ENCODE peak calls at places on chromosomes 11 and 22, in eight cellular contexts. One of them, this sample, is unnamed.

GRCh38 chr11:12075822-12076821 is 34.3 kb upstream of the MICAL2 start:
- DNase-seq in LNCaP clone FGC: no peak
- DNase-seq in GM12865: no peak
- DNase-seq in hepatic stellate cell: peak; percentile 88
- DNase-seq in epithelial cell of esophagus: peak; percentile 97
- DNase-seq in heart left ventricle: no peak
- DNase-seq in AG10803: peak; percentile 100
- DNase-seq in activated T-helper 1 cell treated with anti-CD3 and anti-CD28 coated beads, Interleukin-12 subunit alpha, Interleukin-12 subunit beta, Interleukin-2, Interleukin-4 antibody, amounts not matched to agents 30 ng/mL and 10 ng/mL and 1 ng/mL, durations not matched to agents 14 hours and 24 hours and 36 hours: no peak
- DNase-seq in this sample: no peak

GRCh38 chr22:26671317-26672059 is 14.1 kb downstream of the MIAT start:
- DNase-seq in LNCaP clone FGC: no peak
- DNase-seq in epithelial cell of esophagus: peak; percentile 89
- DNase-seq in AG10803: no peak
- DNase-seq in GM12865: peak; percentile 86
- DNase-seq in activated T-helper 1 cell treated with anti-CD3 and anti-CD28 coated beads, Interleukin-12 subunit alpha, Interleukin-12 subunit beta, Interleukin-2, Interleukin-4 antibody, amounts not matched to agents 30 ng/mL and 10 ng/mL and 1 ng/mL, durations not matched to agents 14 hours and 24 hours and 36 hours: peak; percentile 47
- DNase-seq in heart left ventricle: peak; percentile 43
- DNase-seq in hepatic stellate cell: no peak
- DNase-seq in this sample: no peak

GRCh38 chr22:35318346-35319215 is 18.9 kb downstream of the TOM1 start:
- DNase-seq in epithelial cell of esophagus: no peak
- DNase-seq in activated T-helper 1 cell treated with anti-CD3 and anti-CD28 coated beads, Interleukin-12 subunit alpha, Interleukin-12 subunit beta, Interleukin-2, Interleukin-4 antibody, amounts not matched to agents 30 ng/mL and 10 ng/mL and 1 ng/mL, durations not matched to agents 14 hours and 24 hours and 36 hours: no peak
- DNase-seq in LNCaP clone FGC: no peak
- DNase-seq in heart left ventricle: no peak
- DNase-seq in GM12865: no peak
- DNase-seq in AG10803: no peak
- DNase-seq in hepatic stellate cell: no peak
- DNase-seq in this sample: no peak

GRCh38 chr11:46322759-46323158 is 24.5 kb upstream of the DGKZ start:
- DNase-seq in AG10803: peak; percentile 46
- DNase-seq in hepatic stellate cell: no peak
- DNase-seq in GM12865: no peak
- DNase-seq in epithelial cell of esophagus: no peak
- DNase-seq in LNCaP clone FGC: no peak
- DNase-seq in heart left ventricle: no peak
- DNase-seq in activated T-helper 1 cell treated with anti-CD3 and anti-CD28 coated beads, Interleukin-12 subunit alpha, Interleukin-12 subunit beta, Interleukin-2, Interleukin-4 antibody, amounts not matched to agents 30 ng/mL and 10 ng/mL and 1 ng/mL, durations not matched to agents 14 hours and 24 hours and 36 hours: no peak
- DNase-seq in this sample: no peak

GRCh38 chr22:47105085-47105484 is 342.6 kb downstream of the TBC1D22A start:
- DNase-seq in LNCaP clone FGC: no peak
- DNase-seq in AG10803: no peak
- DNase-seq in activated T-helper 1 cell treated with anti-CD3 and anti-CD28 coated beads, Interleukin-12 subunit alpha, Interleukin-12 subunit beta, Interleukin-2, Interleukin-4 antibody, amounts not matched to agents 30 ng/mL and 10 ng/mL and 1 ng/mL, durations not matched to agents 14 hours and 24 hours and 36 hours: no peak
- DNase-seq in epithelial cell of esophagus: no peak
- DNase-seq in heart left ventricle: no peak
- DNase-seq in GM12865: peak; percentile 46
- DNase-seq in hepatic stellate cell: no peak
- DNase-seq in this sample: no peak

GRCh38 chr22:46382524-46382923 is 47.0 kb downstream of the TRMU start:
- DNase-seq in heart left ventricle: no peak
- DNase-seq in activated T-helper 1 cell treated with anti-CD3 and anti-CD28 coated beads, Interleukin-12 subunit alpha, Interleukin-12 subunit beta, Interleukin-2, Interleukin-4 antibody, amounts not matched to agents 30 ng/mL and 10 ng/mL and 1 ng/mL, durations not matched to agents 14 hours and 24 hours and 36 hours: no peak
- DNase-seq in LNCaP clone FGC: no peak
- DNase-seq in AG10803: no peak
- DNase-seq in epithelial cell of esophagus: no peak
- DNase-seq in GM12865: no peak
- DNase-seq in hepatic stellate cell: no peak
- DNase-seq in this sample: no peak

GRCh38 chr11:17063171-17064002 is 14.1 kb downstream of the RPS13 start:
- DNase-seq in epithelial cell of esophagus: peak; percentile 62
- DNase-seq in heart left ventricle: peak; percentile 57
- DNase-seq in activated T-helper 1 cell treated with anti-CD3 and anti-CD28 coated beads, Interleukin-12 subunit alpha, Interleukin-12 subunit beta, Interleukin-2, Interleukin-4 antibody, amounts not matched to agents 30 ng/mL and 10 ng/mL and 1 ng/mL, durations not matched to agents 14 hours and 24 hours and 36 hours: peak; percentile 27
- DNase-seq in GM12865: peak; percentile 70
- DNase-seq in AG10803: peak; percentile 35
- DNase-seq in LNCaP clone FGC: no peak
- DNase-seq in hepatic stellate cell: peak; percentile 58
- DNase-seq in this sample: peak; percentile 36

GRCh38 chr11:131372243-131372930 is 2.0 kb downstream of the NTM start:
- DNase-seq in activated T-helper 1 cell treated with anti-CD3 and anti-CD28 coated beads, Interleukin-12 subunit alpha, Interleukin-12 subunit beta, Interleukin-2, Interleukin-4 antibody, amounts not matched to agents 30 ng/mL and 10 ng/mL and 1 ng/mL, durations not matched to agents 14 hours and 24 hours and 36 hours: no peak
- DNase-seq in AG10803: no peak
- DNase-seq in heart left ventricle: no peak
- DNase-seq in hepatic stellate cell: no peak
- DNase-seq in epithelial cell of esophagus: no peak
- DNase-seq in LNCaP clone FGC: no peak
- DNase-seq in GM12865: no peak
- DNase-seq in this sample: no peak

GRCh38 chr22:38110008-38110862 is at the start of gene BAIAP2L2:
- DNase-seq in GM12865: no peak
- DNase-seq in heart left ventricle: no peak
- DNase-seq in activated T-helper 1 cell treated with anti-CD3 and anti-CD28 coated beads, Interleukin-12 subunit alpha, Interleukin-12 subunit beta, Interleukin-2, Interleukin-4 antibody, amounts not matched to agents 30 ng/mL and 10 ng/mL and 1 ng/mL, durations not matched to agents 14 hours and 24 hours and 36 hours: no peak
- DNase-seq in epithelial cell of esophagus: peak; percentile 45
- DNase-seq in AG10803: no peak
- DNase-seq in LNCaP clone FGC: no peak
- DNase-seq in hepatic stellate cell: no peak
- DNase-seq in this sample: no peak

GRCh38 chr11:12285106-12285505 is 92.3 kb upstream of the PARVA start:
- DNase-seq in epithelial cell of esophagus: peak; percentile 83
- DNase-seq in heart left ventricle: no peak
- DNase-seq in AG10803: peak; percentile 96
- DNase-seq in LNCaP clone FGC: no peak
- DNase-seq in hepatic stellate cell: peak; percentile 35
- DNase-seq in activated T-helper 1 cell treated with anti-CD3 and anti-CD28 coated beads, Interleukin-12 subunit alpha, Interleukin-12 subunit beta, Interleukin-2, Interleukin-4 antibody, amounts not matched to agents 30 ng/mL and 10 ng/mL and 1 ng/mL, durations not matched to agents 14 hours and 24 hours and 36 hours: no peak
- DNase-seq in GM12865: no peak
- DNase-seq in this sample: peak; percentile 69

GRCh38 chr22:39311592-39312400 is 7.6 kb downstream of the RPL3 start:
- DNase-seq in LNCaP clone FGC: no peak
- DNase-seq in GM12865: peak; percentile 53
- DNase-seq in AG10803: no peak
- DNase-seq in heart left ventricle: no peak
- DNase-seq in epithelial cell of esophagus: peak; percentile 37
- DNase-seq in hepatic stellate cell: no peak
- DNase-seq in activated T-helper 1 cell treated with anti-CD3 and anti-CD28 coated beads, Interleukin-12 subunit alpha, Interleukin-12 subunit beta, Interleukin-2, Interleukin-4 antibody, amounts not matched to agents 30 ng/mL and 10 ng/mL and 1 ng/mL, durations not matched to agents 14 hours and 24 hours and 36 hours: no peak
- DNase-seq in this sample: no peak

GRCh38 chr11:120243221-120243620 is 3.3 kb downstream of the POU2F3 start:
- DNase-seq in activated T-helper 1 cell treated with anti-CD3 and anti-CD28 coated beads, Interleukin-12 subunit alpha, Interleukin-12 subunit beta, Interleukin-2, Interleukin-4 antibody, amounts not matched to agents 30 ng/mL and 10 ng/mL and 1 ng/mL, durations not matched to agents 14 hours and 24 hours and 36 hours: no peak
- DNase-seq in AG10803: no peak
- DNase-seq in epithelial cell of esophagus: no peak
- DNase-seq in LNCaP clone FGC: no peak
- DNase-seq in hepatic stellate cell: no peak
- DNase-seq in GM12865: no peak
- DNase-seq in heart left ventricle: no peak
- DNase-seq in this sample: no peak

GRCh38 chr11:18321622-18321990 is 334 bp downstream of the HPS5 start:
- DNase-seq in activated T-helper 1 cell treated with anti-CD3 and anti-CD28 coated beads, Interleukin-12 subunit alpha, Interleukin-12 subunit beta, Interleukin-2, Interleukin-4 antibody, amounts not matched to agents 30 ng/mL and 10 ng/mL and 1 ng/mL, durations not matched to agents 14 hours and 24 hours and 36 hours: no peak
- DNase-seq in LNCaP clone FGC: no peak
- DNase-seq in epithelial cell of esophagus: no peak
- DNase-seq in AG10803: no peak
- DNase-seq in hepatic stellate cell: peak; percentile 7
- DNase-seq in heart left ventricle: no peak
- DNase-seq in GM12865: no peak
- DNase-seq in this sample: peak; percentile 59

GRCh38 chr11:65262775-65263174 is 1.0 kb downstream of the POLA2 start:
- DNase-seq in hepatic stellate cell: no peak
- DNase-seq in heart left ventricle: no peak
- DNase-seq in LNCaP clone FGC: no peak
- DNase-seq in AG10803: no peak
- DNase-seq in GM12865: peak; percentile 50
- DNase-seq in activated T-helper 1 cell treated with anti-CD3 and anti-CD28 coated beads, Interleukin-12 subunit alpha, Interleukin-12 subunit beta, Interleukin-2, Interleukin-4 antibody, amounts not matched to agents 30 ng/mL and 10 ng/mL and 1 ng/mL, durations not matched to agents 14 hours and 24 hours and 36 hours: no peak
- DNase-seq in epithelial cell of esophagus: no peak
- DNase-seq in this sample: peak; percentile 14

GRCh38 chr11:46686886-46687810 is 13.3 kb downstream of the ARHGAP1 start:
- DNase-seq in GM12865: no peak
- DNase-seq in epithelial cell of esophagus: peak; percentile 99
- DNase-seq in LNCaP clone FGC: no peak
- DNase-seq in activated T-helper 1 cell treated with anti-CD3 and anti-CD28 coated beads, Interleukin-12 subunit alpha, Interleukin-12 subunit beta, Interleukin-2, Interleukin-4 antibody, amounts not matched to agents 30 ng/mL and 10 ng/mL and 1 ng/mL, durations not matched to agents 14 hours and 24 hours and 36 hours: no peak
- DNase-seq in hepatic stellate cell: peak; percentile 73
- DNase-seq in heart left ventricle: no peak
- DNase-seq in AG10803: peak; percentile 86
- DNase-seq in this sample: no peak

GRCh38 chr11:96173906-96174305 is 169.1 kb downstream of the MAML2 start:
- DNase-seq in epithelial cell of esophagus: no peak
- DNase-seq in heart left ventricle: no peak
- DNase-seq in LNCaP clone FGC: no peak
- DNase-seq in activated T-helper 1 cell treated with anti-CD3 and anti-CD28 coated beads, Interleukin-12 subunit alpha, Interleukin-12 subunit beta, Interleukin-2, Interleukin-4 antibody, amounts not matched to agents 30 ng/mL and 10 ng/mL and 1 ng/mL, durations not matched to agents 14 hours and 24 hours and 36 hours: no peak
- DNase-seq in AG10803: no peak
- DNase-seq in hepatic stellate cell: no peak
- DNase-seq in GM12865: no peak
- DNase-seq in this sample: no peak

GRCh38 chr11:12306830-12307229 is 70.5 kb upstream of the PARVA start:
- DNase-seq in heart left ventricle: no peak
- DNase-seq in LNCaP clone FGC: no peak
- DNase-seq in activated T-helper 1 cell treated with anti-CD3 and anti-CD28 coated beads, Interleukin-12 subunit alpha, Interleukin-12 subunit beta, Interleukin-2, Interleukin-4 antibody, amounts not matched to agents 30 ng/mL and 10 ng/mL and 1 ng/mL, durations not matched to agents 14 hours and 24 hours and 36 hours: no peak
- DNase-seq in hepatic stellate cell: no peak
- DNase-seq in GM12865: no peak
- DNase-seq in epithelial cell of esophagus: no peak
- DNase-seq in AG10803: no peak
- DNase-seq in this sample: no peak

GRCh38 chr11:1204381-1205101 is 18.3 kb upstream of the MUC5B start:
- DNase-seq in activated T-helper 1 cell treated with anti-CD3 and anti-CD28 coated beads, Interleukin-12 subunit alpha, Interleukin-12 subunit beta, Interleukin-2, Interleukin-4 antibody, amounts not matched to agents 30 ng/mL and 10 ng/mL and 1 ng/mL, durations not matched to agents 14 hours and 24 hours and 36 hours: no peak
- DNase-seq in GM12865: no peak
- DNase-seq in AG10803: no peak
- DNase-seq in epithelial cell of esophagus: no peak
- DNase-seq in hepatic stellate cell: no peak
- DNase-seq in heart left ventricle: no peak
- DNase-seq in LNCaP clone FGC: no peak
- DNase-seq in this sample: no peak

GRCh38 chr11:83007909-83008580 is 63.7 kb downstream of the RAB30 start:
- DNase-seq in hepatic stellate cell: no peak
- DNase-seq in activated T-helper 1 cell treated with anti-CD3 and anti-CD28 coated beads, Interleukin-12 subunit alpha, Interleukin-12 subunit beta, Interleukin-2, Interleukin-4 antibody, amounts not matched to agents 30 ng/mL and 10 ng/mL and 1 ng/mL, durations not matched to agents 14 hours and 24 hours and 36 hours: no peak
- DNase-seq in epithelial cell of esophagus: no peak
- DNase-seq in heart left ventricle: peak; percentile 59
- DNase-seq in GM12865: peak; percentile 63
- DNase-seq in AG10803: no peak
- DNase-seq in LNCaP clone FGC: peak; percentile 34
- DNase-seq in this sample: no peak

GRCh38 chr11:82865841-82866240 is 34.4 kb downstream of the PRCP start:
- DNase-seq in LNCaP clone FGC: no peak
- DNase-seq in hepatic stellate cell: no peak
- DNase-seq in heart left ventricle: no peak
- DNase-seq in GM12865: no peak
- DNase-seq in AG10803: peak; percentile 7
- DNase-seq in activated T-helper 1 cell treated with anti-CD3 and anti-CD28 coated beads, Interleukin-12 subunit alpha, Interleukin-12 subunit beta, Interleukin-2, Interleukin-4 antibody, amounts not matched to agents 30 ng/mL and 10 ng/mL and 1 ng/mL, durations not matched to agents 14 hours and 24 hours and 36 hours: no peak
- DNase-seq in epithelial cell of esophagus: no peak
- DNase-seq in this sample: no peak

GRCh38 chr11:110859240-110859835 is 147.1 kb upstream of the ARHGAP20 start:
- DNase-seq in GM12865: no peak
- DNase-seq in AG10803: no peak
- DNase-seq in heart left ventricle: no peak
- DNase-seq in hepatic stellate cell: no peak
- DNase-seq in epithelial cell of esophagus: no peak
- DNase-seq in LNCaP clone FGC: peak; percentile 72
- DNase-seq in activated T-helper 1 cell treated with anti-CD3 and anti-CD28 coated beads, Interleukin-12 subunit alpha, Interleukin-12 subunit beta, Interleukin-2, Interleukin-4 antibody, amounts not matched to agents 30 ng/mL and 10 ng/mL and 1 ng/mL, durations not matched to agents 14 hours and 24 hours and 36 hours: no peak
- DNase-seq in this sample: no peak

GRCh38 chr11:94602430-94603372 is 35.5 kb downstream of the PIWIL4 start:
- DNase-seq in epithelial cell of esophagus: peak; percentile 94
- DNase-seq in AG10803: peak; percentile 77
- DNase-seq in activated T-helper 1 cell treated with anti-CD3 and anti-CD28 coated beads, Interleukin-12 subunit alpha, Interleukin-12 subunit beta, Interleukin-2, Interleukin-4 antibody, amounts not matched to agents 30 ng/mL and 10 ng/mL and 1 ng/mL, durations not matched to agents 14 hours and 24 hours and 36 hours: peak; percentile 12
- DNase-seq in heart left ventricle: peak; percentile 57
- DNase-seq in LNCaP clone FGC: peak; percentile 25
- DNase-seq in hepatic stellate cell: peak; percentile 37
- DNase-seq in GM12865: peak; percentile 70
- DNase-seq in this sample: peak; percentile 86

GRCh38 chr22:31049815-31050420 is 31.2 kb upstream of the SMTN start:
- DNase-seq in GM12865: no peak
- DNase-seq in heart left ventricle: no peak
- DNase-seq in activated T-helper 1 cell treated with anti-CD3 and anti-CD28 coated beads, Interleukin-12 subunit alpha, Interleukin-12 subunit beta, Interleukin-2, Interleukin-4 antibody, amounts not matched to agents 30 ng/mL and 10 ng/mL and 1 ng/mL, durations not matched to agents 14 hours and 24 hours and 36 hours: no peak
- DNase-seq in AG10803: no peak
- DNase-seq in hepatic stellate cell: no peak
- DNase-seq in LNCaP clone FGC: no peak
- DNase-seq in epithelial cell of esophagus: no peak
- DNase-seq in this sample: no peak

GRCh38 chr22:30637701-30638114 is 2.1 kb downstream of the SLC35E4 start:
- DNase-seq in heart left ventricle: no peak
- DNase-seq in AG10803: no peak
- DNase-seq in GM12865: no peak
- DNase-seq in LNCaP clone FGC: no peak
- DNase-seq in activated T-helper 1 cell treated with anti-CD3 and anti-CD28 coated beads, Interleukin-12 subunit alpha, Interleukin-12 subunit beta, Interleukin-2, Interleukin-4 antibody, amounts not matched to agents 30 ng/mL and 10 ng/mL and 1 ng/mL, durations not matched to agents 14 hours and 24 hours and 36 hours: no peak
- DNase-seq in hepatic stellate cell: no peak
- DNase-seq in epithelial cell of esophagus: no peak
- DNase-seq in this sample: no peak

GRCh38 chr11:313304-313786 is 495 bp upstream of the IFITM1 start:
- DNase-seq in GM12865: peak; percentile 54
- DNase-seq in AG10803: no peak
- DNase-seq in activated T-helper 1 cell treated with anti-CD3 and anti-CD28 coated beads, Interleukin-12 subunit alpha, Interleukin-12 subunit beta, Interleukin-2, Interleukin-4 antibody, amounts not matched to agents 30 ng/mL and 10 ng/mL and 1 ng/mL, durations not matched to agents 14 hours and 24 hours and 36 hours: no peak
- DNase-seq in hepatic stellate cell: no peak
- DNase-seq in LNCaP clone FGC: no peak
- DNase-seq in heart left ventricle: no peak
- DNase-seq in epithelial cell of esophagus: no peak
- DNase-seq in this sample: no peak

GRCh38 chr22:24957043-24957442 is 4.5 kb downstream of the KIAA1671 start:
- DNase-seq in AG10803: no peak
- DNase-seq in heart left ventricle: no peak
- DNase-seq in GM12865: no peak
- DNase-seq in epithelial cell of esophagus: no peak
- DNase-seq in LNCaP clone FGC: no peak
- DNase-seq in activated T-helper 1 cell treated with anti-CD3 and anti-CD28 coated beads, Interleukin-12 subunit alpha, Interleukin-12 subunit beta, Interleukin-2, Interleukin-4 antibody, amounts not matched to agents 30 ng/mL and 10 ng/mL and 1 ng/mL, durations not matched to agents 14 hours and 24 hours and 36 hours: no peak
- DNase-seq in hepatic stellate cell: no peak
- DNase-seq in this sample: no peak

GRCh38 chr22:27714076-27714475 is 87.5 kb downstream of the MN1 start:
- DNase-seq in AG10803: no peak
- DNase-seq in GM12865: no peak
- DNase-seq in heart left ventricle: no peak
- DNase-seq in activated T-helper 1 cell treated with anti-CD3 and anti-CD28 coated beads, Interleukin-12 subunit alpha, Interleukin-12 subunit beta, Interleukin-2, Interleukin-4 antibody, amounts not matched to agents 30 ng/mL and 10 ng/mL and 1 ng/mL, durations not matched to agents 14 hours and 24 hours and 36 hours: no peak
- DNase-seq in epithelial cell of esophagus: no peak
- DNase-seq in LNCaP clone FGC: no peak
- DNase-seq in hepatic stellate cell: no peak
- DNase-seq in this sample: no peak

GRCh38 chr11:94876645-94877445 is 96.5 kb downstream of the CWC15 start:
- DNase-seq in heart left ventricle: peak; percentile 78
- DNase-seq in GM12865: peak; percentile 46
- DNase-seq in activated T-helper 1 cell treated with anti-CD3 and anti-CD28 coated beads, Interleukin-12 subunit alpha, Interleukin-12 subunit beta, Interleukin-2, Interleukin-4 antibody, amounts not matched to agents 30 ng/mL and 10 ng/mL and 1 ng/mL, durations not matched to agents 14 hours and 24 hours and 36 hours: peak; percentile 38
- DNase-seq in hepatic stellate cell: peak; percentile 92
- DNase-seq in epithelial cell of esophagus: peak; percentile 86
- DNase-seq in LNCaP clone FGC: no peak
- DNase-seq in AG10803: peak; percentile 93
- DNase-seq in this sample: peak; percentile 82

GRCh38 chr11:8593935-8594909 is at the start of gene STK33:
- DNase-seq in epithelial cell of esophagus: peak; percentile 18
- DNase-seq in hepatic stellate cell: no peak
- DNase-seq in GM12865: peak; percentile 82
- DNase-seq in heart left ventricle: peak; percentile 77
- DNase-seq in activated T-helper 1 cell treated with anti-CD3 and anti-CD28 coated beads, Interleukin-12 subunit alpha, Interleukin-12 subunit beta, Interleukin-2, Interleukin-4 antibody, amounts not matched to agents 30 ng/mL and 10 ng/mL and 1 ng/mL, durations not matched to agents 14 hours and 24 hours and 36 hours: peak; percentile 11
- DNase-seq in AG10803: no peak
- DNase-seq in LNCaP clone FGC: no peak
- DNase-seq in this sample: no peak

GRCh38 chr22:33640900-33641299 is 279.4 kb downstream of the LARGE1 start:
- DNase-seq in GM12865: no peak
- DNase-seq in AG10803: no peak
- DNase-seq in hepatic stellate cell: no peak
- DNase-seq in epithelial cell of esophagus: no peak
- DNase-seq in LNCaP clone FGC: no peak
- DNase-seq in activated T-helper 1 cell treated with anti-CD3 and anti-CD28 coated beads, Interleukin-12 subunit alpha, Interleukin-12 subunit beta, Interleukin-2, Interleukin-4 antibody, amounts not matched to agents 30 ng/mL and 10 ng/mL and 1 ng/mL, durations not matched to agents 14 hours and 24 hours and 36 hours: no peak
- DNase-seq in heart left ventricle: no peak
- DNase-seq in this sample: no peak

GRCh38 chr11:19872526-19873135 is 160.0 kb downstream of the NAV2 start:
- DNase-seq in AG10803: no peak
- DNase-seq in hepatic stellate cell: no peak
- DNase-seq in epithelial cell of esophagus: peak; percentile 24
- DNase-seq in activated T-helper 1 cell treated with anti-CD3 and anti-CD28 coated beads, Interleukin-12 subunit alpha, Interleukin-12 subunit beta, Interleukin-2, Interleukin-4 antibody, amounts not matched to agents 30 ng/mL and 10 ng/mL and 1 ng/mL, durations not matched to agents 14 hours and 24 hours and 36 hours: no peak
- DNase-seq in GM12865: no peak
- DNase-seq in LNCaP clone FGC: no peak
- DNase-seq in heart left ventricle: no peak
- DNase-seq in this sample: no peak

GRCh38 chr11:108018708-108019107 is 10.0 kb downstream of the CUL5 start:
- DNase-seq in GM12865: no peak
- DNase-seq in hepatic stellate cell: no peak
- DNase-seq in AG10803: no peak
- DNase-seq in activated T-helper 1 cell treated with anti-CD3 and anti-CD28 coated beads, Interleukin-12 subunit alpha, Interleukin-12 subunit beta, Interleukin-2, Interleukin-4 antibody, amounts not matched to agents 30 ng/mL and 10 ng/mL and 1 ng/mL, durations not matched to agents 14 hours and 24 hours and 36 hours: no peak
- DNase-seq in LNCaP clone FGC: no peak
- DNase-seq in epithelial cell of esophagus: no peak
- DNase-seq in heart left ventricle: no peak
- DNase-seq in this sample: no peak

GRCh38 chr11:131579932-131580387 is 209.5 kb downstream of the NTM start:
- DNase-seq in AG10803: peak; percentile 93
- DNase-seq in GM12865: peak; percentile 37
- DNase-seq in LNCaP clone FGC: no peak
- DNase-seq in epithelial cell of esophagus: peak; percentile 3
- DNase-seq in activated T-helper 1 cell treated with anti-CD3 and anti-CD28 coated beads, Interleukin-12 subunit alpha, Interleukin-12 subunit beta, Interleukin-2, Interleukin-4 antibody, amounts not matched to agents 30 ng/mL and 10 ng/mL and 1 ng/mL, durations not matched to agents 14 hours and 24 hours and 36 hours: no peak
- DNase-seq in hepatic stellate cell: peak; percentile 22
- DNase-seq in heart left ventricle: no peak
- DNase-seq in this sample: peak; percentile 17

GRCh38 chr22:39520874-39521857 is 804 bp downstream of the ATF4 start:
- DNase-seq in AG10803: peak; percentile 79
- DNase-seq in epithelial cell of esophagus: peak; percentile 69
- DNase-seq in GM12865: peak; percentile 91
- DNase-seq in LNCaP clone FGC: no peak
- DNase-seq in heart left ventricle: peak; percentile 89
- DNase-seq in activated T-helper 1 cell treated with anti-CD3 and anti-CD28 coated beads, Interleukin-12 subunit alpha, Interleukin-12 subunit beta, Interleukin-2, Interleukin-4 antibody, amounts not matched to agents 30 ng/mL and 10 ng/mL and 1 ng/mL, durations not matched to agents 14 hours and 24 hours and 36 hours: peak; percentile 68
- DNase-seq in hepatic stellate cell: peak; percentile 76
- DNase-seq in this sample: peak; percentile 38